ENCODE peak calls at places on chromosomes 11 and 22, in six cellular contexts. X is myocyte; I is GM03348; B is stimulated activated CD8-positive, alpha-beta memory T cell treated with anti-CD3 and anti-CD28 coated beads, Interleukin-4, amount 100 ng/mL, for 48 hours; Q is NCI-H774; P is stimulated activated CD4-positive, alpha-beta T cell treated with anti-CD3 and anti-CD28 coated beads, Interleukin-4, amount 100 ng/mL, for 48 hours. L is an unnamed sample.

GRCh38 chr11:110747531-110747930 is 35.3 kb upstream of the ARHGAP20 start:
- DNase-seq in P (no peak), X (no peak), I (no peak), Q (peak), B (no peak), L (peak)

GRCh38 chr11:2399488-2400068 is 972 bp upstream of the TSSC4 start:
- DNase-seq in B (peak), Q (no peak), P (no peak), X (peak), I (peak), L (no peak)

GRCh38 chr11:80365980-80366379 is 925.1 kb upstream of the TENM4 start:
- DNase-seq in I (no peak), Q (no peak), P (no peak), X (no peak), B (no peak), L (no peak)

GRCh38 chr22:40855104-40855959 is 1.1 kb downstream of the ST13 start:
- DNase-seq in Q (no peak), P (no peak), X (peak), I (peak), B (peak), L (no peak)

GRCh38 chr11:123301696-123302400 is 106.8 kb upstream of the CLMP start:
- DNase-seq in B (peak), X (peak), P (peak), I (peak), Q (peak), L (peak)

GRCh38 chr22:43819691-43820670 is 7.9 kb upstream of the EFCAB6 start:
- DNase-seq in P (no peak), X (peak), B (no peak), Q (no peak), I (no peak), L (no peak)

GRCh38 chr11:95739526-95739925 is 50.1 kb downstream of the FAM76B start:
- DNase-seq in Q (no peak), X (no peak), B (no peak), P (no peak), I (no peak), L (no peak)

GRCh38 chr22:38411016-38411415 is 44.0 kb downstream of the KCNJ4 start:
- DNase-seq in I (no peak), B (peak), P (no peak), Q (no peak), X (no peak), L (no peak)

GRCh38 chr11:19276859-19277808 is 36.4 kb upstream of the E2F8 start:
- DNase-seq in X (no peak), Q (no peak), I (peak), P (no peak), B (no peak), L (no peak)

GRCh38 chr22:42321908-42322561 is 51.6 kb upstream of the TCF20 start:
- DNase-seq in I (no peak), B (no peak), X (no peak), Q (no peak), P (no peak), L (no peak)

L was measured in endothelial cell of umbilical vein.